ENCODE peak calls at places on chromosomes 2 and 18, in nine cellular contexts. Q is GM06990, T is fibroblast of lung, F is psoas muscle, U is right atrium auricular region, S is stomach, W is retinal pigment epithelial cell, R is fibroblast of the aortic adventitia, E is PC-9. O is an unnamed sample.

GRCh38 chr2:188369365-188369764 is 77.7 kb downstream of the GULP1 start:
- DNase-seq in E (no peak), U (no peak), R (peak), W (no peak), T (peak), Q (no peak), F (no peak), S (peak), O (peak)

GRCh38 chr2:99572380-99572779 is 82.6 kb upstream of the REV1 start:
- DNase-seq in R (no peak), F (no peak), E (peak), U (no peak), S (no peak), W (no peak), T (peak), Q (no peak), O (no peak)

GRCh38 chr18:32019251-32019943 is 772 bp downstream of the RNF125 start:
- DNase-seq in S (peak), U (no peak), E (no peak), R (peak), W (peak), T (peak), Q (peak), F (peak), O (peak)

GRCh38 chr18:12628706-12629702 is 28.9 kb downstream of the SPIRE1 start:
- DNase-seq in W (peak), E (no peak), S (no peak), U (no peak), F (no peak), R (peak), T (peak), Q (no peak), O (no peak)

GRCh38 chr18:10009321-10010144 is 95.7 kb downstream of the VAPA start:
- DNase-seq in S (no peak), E (no peak), T (no peak), Q (no peak), W (no peak), U (no peak), R (no peak), F (no peak), O (no peak)

GRCh38 chr2:47666332-47666731 is 116.6 kb upstream of the MSH6 start:
- DNase-seq in E (no peak), Q (no peak), F (no peak), T (no peak), S (no peak), R (no peak), W (no peak), U (no peak), O (no peak)

GRCh38 chr2:43309935-43310334 is 83.5 kb upstream of the ZFP36L2 start:
- DNase-seq in F (no peak), R (no peak), W (no peak), E (no peak), Q (no peak), T (no peak), S (no peak), U (no peak), O (no peak)

GRCh38 chr18:12621737-12622306 is 36.1 kb downstream of the SPIRE1 start:
- DNase-seq in E (no peak), F (no peak), W (peak), Q (no peak), S (no peak), R (peak), U (no peak), T (peak), O (no peak)

GRCh38 chr2:10260130-10260529 is 42.6 kb upstream of the HPCAL1 start:
- DNase-seq in F (no peak), T (no peak), W (no peak), Q (no peak), R (no peak), S (no peak), E (no peak), U (no peak), O (no peak)

GRCh38 chr18:27017901-27018500 is 152.5 kb upstream of the AQP4 start:
- DNase-seq in R (peak), S (no peak), T (no peak), F (no peak), U (no peak), W (no peak), Q (no peak), E (no peak), O (peak)

GRCh38 chr2:177143444-177143843 is 69.2 kb upstream of the HNRNPA3 start:
- DNase-seq in U (no peak), T (peak), S (no peak), Q (no peak), E (no peak), W (no peak), R (peak), F (no peak), O (no peak)

GRCh38 chr18:23585007-23585871 is 1.1 kb downstream of the NPC1 start:
- DNase-seq in R (peak), S (no peak), W (no peak), F (no peak), U (no peak), E (peak), T (no peak), Q (peak), O (peak)

GRCh38 chr2:233199870-233200269 is 51.6 kb upstream of the ATG16L1 start:
- DNase-seq in Q (no peak), R (no peak), S (no peak), F (no peak), W (no peak), U (no peak), E (no peak), T (no peak), O (peak)

GRCh38 chr2:43838560-43839267 is at the start of the genes ABCG5 and ABCG8:
- DNase-seq in U (no peak), W (no peak), R (no peak), S (no peak), Q (no peak), F (no peak), E (no peak), T (no peak), O (no peak)

GRCh38 chr18:46166261-46166970 is 62.2 kb downstream of the HAUS1 start:
- DNase-seq in Q (no peak), U (no peak), S (no peak), F (no peak), E (no peak), W (no peak), R (no peak), T (no peak), O (no peak)

GRCh38 chr2:9754532-9754887 is 88.8 kb upstream of the TAF1B start:
- DNase-seq in E (no peak), W (no peak), T (no peak), Q (no peak), F (no peak), S (no peak), R (no peak), U (no peak), O (no peak)

GRCh38 chr2:61900246-61900645 is 5.2 kb upstream of the COMMD1 start:
- DNase-seq in T (peak), F (no peak), R (no peak), W (no peak), E (no peak), Q (no peak), S (no peak), U (no peak), O (no peak)

GRCh38 chr2:230661072-230661957 is 51.3 kb upstream of the CAB39 start:
- DNase-seq in W (no peak), E (no peak), R (no peak), F (no peak), T (no peak), Q (peak), U (no peak), S (no peak), O (peak)

GRCh38 chr18:22914633-22915032 is 18.5 kb upstream of the RBBP8 start:
- DNase-seq in F (no peak), R (no peak), W (no peak), E (no peak), Q (no peak), T (no peak), S (no peak), U (no peak), O (no peak)

GRCh38 chr2:239322414-239323086 is 78.3 kb downstream of the HDAC4 start:
- DNase-seq in T (peak), R (peak), E (no peak), W (no peak), S (no peak), U (no peak), F (peak), Q (no peak), O (no peak)

GRCh38 chr18:478679-479078 is 21.8 kb downstream of the COLEC12 start:
- DNase-seq in F (no peak), S (no peak), R (peak), T (peak), W (no peak), Q (no peak), U (no peak), E (no peak), O (no peak)

GRCh38 chr2:159936471-159936870 is 125.9 kb downstream of the PLA2R1 start:
- DNase-seq in T (no peak), E (no peak), Q (no peak), U (no peak), R (no peak), S (no peak), F (no peak), W (no peak), O (no peak)

GRCh38 chr2:67260348-67261277 is 136.5 kb upstream of the ETAA1 start:
- DNase-seq in T (peak), F (peak), W (peak), R (peak), Q (no peak), U (peak), E (no peak), S (peak), O (no peak)

GRCh38 chr2:30421551-30422436 is 25.3 kb upstream of the LCLAT1 start:
- DNase-seq in F (no peak), S (no peak), U (no peak), E (no peak), T (peak), R (peak), W (no peak), Q (no peak), O (no peak)

GRCh38 chr2:37767051-37767450 is 95.6 kb upstream of the CDC42EP3 start:
- DNase-seq in R (peak), S (no peak), T (peak), Q (no peak), W (no peak), E (no peak), U (no peak), F (no peak), O (no peak)

GRCh38 chr2:75540994-75541393 is 19.7 kb downstream of the EVA1A start:
- DNase-seq in F (no peak), T (no peak), R (no peak), W (no peak), Q (no peak), E (no peak), U (no peak), S (no peak), O (no peak)

GRCh38 chr2:108906403-108907077 is 82.5 kb downstream of the EDAR start:
- DNase-seq in R (no peak), U (peak), W (no peak), Q (no peak), T (no peak), S (no peak), F (no peak), E (no peak), O (no peak)

GRCh38 chr2:151097930-151098329 is 163.7 kb downstream of the RBM43 start:
- DNase-seq in T (peak), E (no peak), U (no peak), Q (no peak), S (no peak), W (no peak), F (no peak), R (no peak), O (no peak)

GRCh38 chr2:26001743-26002341 is 19.5 kb upstream of the KIF3C start:
- DNase-seq in S (peak), Q (no peak), R (peak), U (peak), E (no peak), W (no peak), T (peak), F (peak), O (no peak)

GRCh38 chr18:61543518-61543917 is 210.3 kb downstream of the CDH20 start:
- DNase-seq in T (no peak), U (no peak), Q (no peak), F (no peak), W (no peak), R (no peak), E (no peak), S (no peak), O (no peak)

GRCh38 chr2:154713605-154714004 is 15.1 kb downstream of the KCNJ3 start:
- DNase-seq in W (no peak), S (no peak), Q (no peak), R (no peak), T (no peak), U (no peak), E (no peak), F (no peak), O (no peak)

GRCh38 chr2:238128061-238129040 is 10.1 kb upstream of the KLHL30 start:
- DNase-seq in U (no peak), T (no peak), W (no peak), E (no peak), Q (no peak), F (peak), S (no peak), R (no peak), O (no peak)

GRCh38 chr2:1209246-1209645 is 204.0 kb upstream of the TPO start:
- DNase-seq in T (no peak), U (no peak), F (no peak), S (no peak), R (no peak), W (no peak), Q (no peak), E (no peak), O (no peak)

GRCh38 chr2:101833890-101834523 is 136.5 kb downstream of the MAP4K4 start:
- DNase-seq in W (no peak), R (no peak), F (no peak), T (no peak), E (no peak), Q (no peak), U (no peak), S (no peak), O (no peak)

GRCh38 chr2:101830555-101830954 is 133.0 kb downstream of the MAP4K4 start:
- DNase-seq in R (peak), F (no peak), S (no peak), W (peak), E (no peak), Q (peak), T (peak), U (no peak), O (peak)

GRCh38 chr2:101830146-101830545 is 132.6 kb downstream of the MAP4K4 start:
- DNase-seq in E (no peak), U (no peak), T (peak), Q (no peak), R (no peak), S (no peak), F (no peak), W (no peak), O (no peak)

GRCh38 chr2:101831351-101831865 is 133.9 kb downstream of the MAP4K4 start:
- DNase-seq in W (no peak), T (peak), U (peak), R (peak), E (peak), S (peak), F (peak), Q (no peak), O (peak)

GRCh38 chr2:101832114-101832513 is 134.6 kb downstream of the MAP4K4 start:
- DNase-seq in U (no peak), S (no peak), R (peak), Q (no peak), F (no peak), T (no peak), W (no peak), E (no peak), O (no peak)
- TF ChIP-seq CTCF in U (peak), S (peak), R (peak), Q (no peak), F (peak), T (no peak), W (peak), E (peak), O (no peak)

DNA sequence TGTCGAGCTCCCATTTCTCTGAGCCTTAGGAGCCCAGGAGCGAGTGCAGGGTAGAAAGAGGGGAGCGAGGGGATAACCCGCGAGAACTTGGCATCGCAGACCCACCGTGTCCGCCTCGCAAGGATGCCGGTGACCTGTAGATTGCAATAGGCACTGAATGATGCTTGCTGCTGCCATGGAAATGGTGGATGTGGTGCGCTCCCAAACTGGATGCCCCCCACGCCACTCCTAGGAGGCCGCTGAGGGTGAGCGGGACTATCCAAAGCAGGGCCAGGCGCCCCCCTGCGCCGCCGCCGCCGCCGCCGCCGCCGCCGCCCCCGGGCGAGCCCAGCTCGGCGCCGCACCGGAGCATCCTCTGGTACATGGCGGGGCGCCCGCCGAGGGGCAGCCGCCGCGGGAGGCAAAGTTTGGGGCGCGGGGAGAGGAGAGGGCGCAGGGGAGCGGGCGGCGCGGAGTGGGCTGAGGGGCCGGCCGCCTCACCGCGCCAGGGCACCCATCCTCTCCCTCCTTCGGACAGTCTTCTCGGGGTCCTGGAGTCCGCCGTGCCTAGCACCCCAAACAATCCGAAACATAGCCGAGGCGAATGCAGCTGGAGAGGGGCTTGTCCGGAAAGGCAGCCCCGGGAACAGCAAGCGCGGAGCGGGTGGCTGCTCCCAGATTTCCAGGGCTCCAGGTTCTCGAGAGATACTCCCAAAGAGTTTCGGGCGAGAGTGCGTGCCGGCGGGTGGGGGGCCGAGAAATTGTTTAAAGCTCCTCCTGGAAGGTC is 685.2 kb downstream of the NRXN1 start:
- DNase-seq in Q (no peak), T (no peak), R (no peak), F (no peak), U (no peak), W (no peak), E (no peak), S (no peak), O (no peak)
- H3K4me3 ChIP-seq in Q (no peak), T (no peak), R (no peak), F (no peak), U (peak), W (peak), E (no peak), S (no peak), O (no peak)

GRCh38 chr2:41981417-41981816 is 66.4 kb upstream of the PKDCC start:
- DNase-seq in Q (no peak), E (no peak), W (no peak), U (no peak), R (no peak), F (no peak), T (no peak), S (no peak), O (no peak)
- TF ChIP-seq CTCF in Q (no peak), E (no peak), W (no peak), U (no peak), R (no peak), F (no peak), T (no peak), S (no peak), O (no peak)

GRCh38 chr2:74373189-74373588 is 6.9 kb downstream of the DCTN1 start:
- DNase-seq in T (no peak), R (peak), Q (no peak), W (no peak), S (peak), E (no peak), U (no peak), F (peak), O (no peak)

GRCh38 chr2:74373985-74374384 is 6.1 kb downstream of the DCTN1 start:
- DNase-seq in R (no peak), W (no peak), Q (no peak), T (no peak), E (no peak), F (no peak), U (no peak), S (no peak), O (no peak)

GRCh38 chr2:74375838-74376237 is 4.3 kb downstream of the DCTN1 start:
- DNase-seq in E (no peak), T (no peak), Q (no peak), R (no peak), W (no peak), S (no peak), U (no peak), F (no peak), O (no peak)

GRCh38 chr2:74372674-74373073 is 7.4 kb downstream of the DCTN1 start:
- DNase-seq in F (no peak), E (no peak), R (peak), T (no peak), U (no peak), S (no peak), Q (no peak), W (no peak), O (no peak)

GRCh38 chr2:74374509-74375205 is 5.5 kb downstream of the DCTN1 start:
- DNase-seq in E (no peak), R (peak), S (peak), T (peak), U (peak), W (peak), F (peak), Q (no peak), O (no peak)
- H3K4me3 ChIP-seq in E (no peak), R (peak), S (peak), T (peak), U (peak), W (peak), F (peak), Q (no peak), O (no peak)

GRCh38 chr2:64888591-64889309 is 100.4 kb upstream of the SLC1A4 start:
- DNase-seq in R (peak), F (no peak), W (no peak), Q (no peak), S (peak), U (no peak), E (peak), T (peak), O (no peak)
- TF ChIP-seq CTCF in R (peak), F (no peak), W (peak), Q (no peak), S (no peak), U (no peak), E (peak), T (peak), O (no peak)

GRCh38 chr2:202592580-202592979 is 42.2 kb upstream of the FAM117B start:
- DNase-seq in W (no peak), S (no peak), Q (no peak), T (peak), E (no peak), U (no peak), R (peak), F (no peak), O (no peak)

GRCh38 chr2:202589582-202589949 is 45.2 kb upstream of the FAM117B start:
- DNase-seq in W (no peak), R (no peak), E (no peak), Q (no peak), U (no peak), T (no peak), S (no peak), F (no peak), O (no peak)

GRCh38 chr2:202583709-202584219 is 51.0 kb upstream of the FAM117B start:
- DNase-seq in W (no peak), F (no peak), E (no peak), U (no peak), R (no peak), S (no peak), Q (no peak), T (no peak), O (no peak)

DNA sequence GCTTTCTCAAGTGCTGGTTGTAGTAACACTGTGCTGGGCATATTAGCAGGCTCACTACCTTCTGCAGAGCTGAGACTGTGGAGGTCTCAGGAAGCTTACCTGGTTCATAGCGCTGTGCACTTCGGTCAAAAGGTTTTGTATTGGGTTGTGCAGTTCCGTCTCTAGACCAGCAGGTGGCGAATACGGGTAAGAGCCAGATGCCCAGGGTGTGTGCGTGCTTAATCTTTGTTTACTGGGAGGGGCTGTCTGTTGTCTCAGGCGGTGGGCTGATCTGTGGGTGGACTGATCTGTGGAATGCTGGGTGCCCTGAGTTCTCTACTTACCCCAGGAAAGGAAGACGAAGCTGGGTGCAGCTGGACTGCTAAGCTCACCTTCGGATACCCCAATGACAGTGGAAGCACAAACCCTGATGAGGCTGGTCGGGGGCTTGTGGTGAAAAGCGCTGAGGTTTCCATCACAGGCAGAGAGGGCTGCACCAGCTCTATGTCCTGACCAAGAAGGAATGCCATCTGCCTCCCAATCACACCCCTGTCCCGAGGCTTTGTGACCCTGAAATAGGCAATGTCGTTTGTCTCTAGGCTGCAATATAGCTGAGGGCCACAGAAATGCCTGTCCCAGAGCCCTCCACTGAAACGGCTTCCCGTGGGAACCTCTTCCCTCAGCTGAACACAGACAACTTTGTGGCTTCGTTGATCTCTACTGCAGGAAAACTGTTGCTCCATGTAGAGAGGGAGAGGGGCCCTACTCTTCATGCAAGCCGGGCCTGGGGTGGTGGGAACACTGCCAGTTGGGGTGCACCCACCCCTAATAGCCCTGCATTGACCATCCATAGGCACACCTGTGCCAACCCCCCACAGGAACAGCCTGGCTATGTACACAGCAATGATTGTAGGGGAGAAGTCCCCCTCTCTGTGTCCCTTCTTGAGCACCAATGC is 45.9 kb upstream of the FAM117B start:
- DNase-seq in T (peak), F (peak), W (peak), Q (no peak), S (peak), R (peak), U (peak), E (peak), O (peak)
- H3K4me3 ChIP-seq in T (peak), F (peak), W (peak), Q (no peak), S (no peak), R (peak), U (peak), E (no peak), O (no peak)